ENCODE peak calls at places on chromosomes 16 and 17, in five cellular contexts. One of them, this sample, is unnamed.

GRCh38 chr17:5668557-5669138 is 84.3 kb upstream of the NLRP1 start:
- DNase-seq in MCF 10A: no peak
- DNase-seq in HCT116: no peak
- DNase-seq in pancreas: no peak
- DNase-seq in left ventricle myocardium inferior: no peak
- DNase-seq in this sample: no peak

GRCh38 chr17:81371910-81372760 is 23.1 kb upstream of the BAHCC1 start:
- DNase-seq in MCF 10A: peak; percentile 50
- DNase-seq in pancreas: no peak
- DNase-seq in HCT116: peak; percentile 35
- DNase-seq in left ventricle myocardium inferior: peak; percentile 71
- DNase-seq in this sample: no peak

GRCh38 chr17:28338056-28338768 is 2.7 kb downstream of the TNFAIP1 start:
- DNase-seq in MCF 10A: peak; percentile 65
- DNase-seq in left ventricle myocardium inferior: no peak
- DNase-seq in HCT116: no peak
- DNase-seq in pancreas: no peak
- DNase-seq in this sample: peak; percentile 67

GRCh38 chr17:58529275-58529674 is 14.8 kb upstream of the MTMR4 start:
- DNase-seq in MCF 10A: no peak
- DNase-seq in HCT116: no peak
- DNase-seq in pancreas: no peak
- DNase-seq in left ventricle myocardium inferior: no peak
- DNase-seq in this sample: no peak

GRCh38 chr16:52404546-52404945 is 142.4 kb downstream of the TOX3 start:
- DNase-seq in HCT116: no peak
- DNase-seq in MCF 10A: no peak
- DNase-seq in pancreas: no peak
- DNase-seq in left ventricle myocardium inferior: no peak
- DNase-seq in this sample: no peak

GRCh38 chr16:5584100-5584499 is 486.5 kb upstream of the EEF2KMT start:
- DNase-seq in HCT116: no peak
- DNase-seq in left ventricle myocardium inferior: no peak
- DNase-seq in pancreas: no peak
- DNase-seq in MCF 10A: no peak
- DNase-seq in this sample: no peak

GRCh38 chr16:75260856-75261589 is 9.6 kb upstream of the BCAR1 start:
- DNase-seq in MCF 10A: no peak
- DNase-seq in pancreas: no peak
- DNase-seq in HCT116: no peak
- DNase-seq in left ventricle myocardium inferior: no peak
- DNase-seq in this sample: no peak

GRCh38 chr16:88384222-88385111 is 1.7 kb downstream of the ZNF469 start:
- DNase-seq in MCF 10A: no peak
- DNase-seq in HCT116: no peak
- DNase-seq in pancreas: peak; percentile 43
- DNase-seq in left ventricle myocardium inferior: no peak
- DNase-seq in this sample: no peak

GRCh38 chr16:56109205-56109604 is 82.1 kb upstream of the GNAO1 start:
- DNase-seq in HCT116: no peak
- DNase-seq in left ventricle myocardium inferior: no peak
- DNase-seq in pancreas: no peak
- DNase-seq in MCF 10A: no peak
- DNase-seq in this sample: no peak

GRCh38 chr17:34961093-34961911 is at the start of the genes CCT6B and ZNF830:
- DNase-seq in HCT116: peak; percentile 88
- DNase-seq in pancreas: peak; percentile 93
- DNase-seq in MCF 10A: peak; percentile 95
- DNase-seq in left ventricle myocardium inferior: peak; percentile 92
- DNase-seq in this sample: peak; percentile 80

GRCh38 chr16:4263504-4264436 is 9.1 kb downstream of the TFAP4 start:
- DNase-seq in left ventricle myocardium inferior: peak; percentile 85
- DNase-seq in MCF 10A: no peak
- DNase-seq in HCT116: peak; percentile 12
- DNase-seq in pancreas: peak; percentile 72
- DNase-seq in this sample: peak; percentile 87

GRCh38 chr17:44360826-44361225 is 2.8 kb downstream of the FAM171A2 start:
- DNase-seq in left ventricle myocardium inferior: no peak
- DNase-seq in MCF 10A: no peak
- DNase-seq in HCT116: no peak
- DNase-seq in pancreas: no peak
- DNase-seq in this sample: no peak

GRCh38 chr17:79840204-79840988 is 1.2 kb upstream of the CBX4 start:
- DNase-seq in pancreas: peak; percentile 75
- DNase-seq in MCF 10A: peak; percentile 36
- DNase-seq in left ventricle myocardium inferior: peak; percentile 80
- DNase-seq in HCT116: no peak
- DNase-seq in this sample: no peak

GRCh38 chr17:82121660-82122629 is 23.9 kb upstream of the FASN start:
- DNase-seq in left ventricle myocardium inferior: no peak
- DNase-seq in MCF 10A: no peak
- DNase-seq in HCT116: no peak
- DNase-seq in pancreas: no peak
- DNase-seq in this sample: no peak

GRCh38 chr17:2366747-2367494 is 29.6 kb downstream of the SGSM2 start:
- DNase-seq in pancreas: no peak
- DNase-seq in MCF 10A: no peak
- DNase-seq in HCT116: no peak
- DNase-seq in left ventricle myocardium inferior: no peak
- DNase-seq in this sample: no peak
- TF ChIP-seq CTCF in pancreas: no peak
- TF ChIP-seq CTCF in MCF 10A: no peak
- TF ChIP-seq CTCF in HCT116: peak; percentile 13
- TF ChIP-seq CTCF in left ventricle myocardium inferior: no peak
- TF ChIP-seq CTCF in this sample: peak; percentile 25

DNA sequence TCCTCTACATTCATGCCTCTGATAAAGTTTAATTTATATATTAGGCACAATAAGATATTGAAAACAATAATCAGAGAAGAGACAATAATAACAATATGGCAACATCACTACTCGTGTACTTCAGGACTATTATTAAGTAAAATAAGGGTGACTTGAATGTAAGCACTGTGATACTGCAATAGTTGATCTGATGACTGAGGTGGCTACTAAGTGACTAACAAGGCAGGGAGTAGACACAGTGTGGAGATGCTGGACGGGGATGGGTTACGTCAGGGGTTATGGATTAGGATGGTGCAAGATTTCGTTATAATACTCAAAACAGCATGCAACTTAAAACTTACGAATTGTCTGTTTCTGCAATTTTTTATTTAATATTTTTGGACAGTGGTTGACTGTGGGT is 32.5 kb downstream of the CYLD start:
- DNase-seq in pancreas: no peak
- DNase-seq in left ventricle myocardium inferior: no peak
- DNase-seq in MCF 10A: no peak
- DNase-seq in HCT116: no peak
- DNase-seq in this sample: no peak
- TF ChIP-seq CTCF in pancreas: no peak
- TF ChIP-seq CTCF in left ventricle myocardium inferior: no peak
- TF ChIP-seq CTCF in MCF 10A: no peak
- TF ChIP-seq CTCF in HCT116: no peak
- TF ChIP-seq CTCF in this sample: no peak

GRCh38 chr17:41885733-41886132 is 20.5 kb upstream of the KLHL11 start:
- DNase-seq in pancreas: no peak
- DNase-seq in HCT116: no peak
- DNase-seq in MCF 10A: no peak
- DNase-seq in left ventricle myocardium inferior: no peak
- DNase-seq in this sample: no peak
- TF ChIP-seq CTCF in pancreas: no peak
- TF ChIP-seq CTCF in HCT116: peak; percentile 46
- TF ChIP-seq CTCF in MCF 10A: peak; percentile 25
- TF ChIP-seq CTCF in left ventricle myocardium inferior: peak; percentile 37
- TF ChIP-seq CTCF in this sample: peak; percentile 9

GRCh38 chr16:70294385-70295029 is 4.5 kb upstream of the DDX19B start:
- DNase-seq in HCT116: no peak
- DNase-seq in pancreas: peak; percentile 30
- DNase-seq in MCF 10A: no peak
- DNase-seq in left ventricle myocardium inferior: no peak
- DNase-seq in this sample: no peak

GRCh38 chr16:70295634-70296033 is 3.4 kb upstream of the DDX19B start:
- DNase-seq in MCF 10A: no peak
- DNase-seq in pancreas: peak; percentile 6
- DNase-seq in HCT116: no peak
- DNase-seq in left ventricle myocardium inferior: no peak
- DNase-seq in this sample: no peak

GRCh38 chr16:70301121-70301520 is 2.1 kb downstream of the DDX19B start:
- DNase-seq in HCT116: no peak
- DNase-seq in MCF 10A: no peak
- DNase-seq in pancreas: no peak
- DNase-seq in left ventricle myocardium inferior: no peak
- DNase-seq in this sample: no peak

GRCh38 chr16:70302745-70303144 is 3.8 kb downstream of the DDX19B start:
- DNase-seq in MCF 10A: no peak
- DNase-seq in left ventricle myocardium inferior: no peak
- DNase-seq in pancreas: no peak
- DNase-seq in HCT116: no peak
- DNase-seq in this sample: no peak

DNA sequence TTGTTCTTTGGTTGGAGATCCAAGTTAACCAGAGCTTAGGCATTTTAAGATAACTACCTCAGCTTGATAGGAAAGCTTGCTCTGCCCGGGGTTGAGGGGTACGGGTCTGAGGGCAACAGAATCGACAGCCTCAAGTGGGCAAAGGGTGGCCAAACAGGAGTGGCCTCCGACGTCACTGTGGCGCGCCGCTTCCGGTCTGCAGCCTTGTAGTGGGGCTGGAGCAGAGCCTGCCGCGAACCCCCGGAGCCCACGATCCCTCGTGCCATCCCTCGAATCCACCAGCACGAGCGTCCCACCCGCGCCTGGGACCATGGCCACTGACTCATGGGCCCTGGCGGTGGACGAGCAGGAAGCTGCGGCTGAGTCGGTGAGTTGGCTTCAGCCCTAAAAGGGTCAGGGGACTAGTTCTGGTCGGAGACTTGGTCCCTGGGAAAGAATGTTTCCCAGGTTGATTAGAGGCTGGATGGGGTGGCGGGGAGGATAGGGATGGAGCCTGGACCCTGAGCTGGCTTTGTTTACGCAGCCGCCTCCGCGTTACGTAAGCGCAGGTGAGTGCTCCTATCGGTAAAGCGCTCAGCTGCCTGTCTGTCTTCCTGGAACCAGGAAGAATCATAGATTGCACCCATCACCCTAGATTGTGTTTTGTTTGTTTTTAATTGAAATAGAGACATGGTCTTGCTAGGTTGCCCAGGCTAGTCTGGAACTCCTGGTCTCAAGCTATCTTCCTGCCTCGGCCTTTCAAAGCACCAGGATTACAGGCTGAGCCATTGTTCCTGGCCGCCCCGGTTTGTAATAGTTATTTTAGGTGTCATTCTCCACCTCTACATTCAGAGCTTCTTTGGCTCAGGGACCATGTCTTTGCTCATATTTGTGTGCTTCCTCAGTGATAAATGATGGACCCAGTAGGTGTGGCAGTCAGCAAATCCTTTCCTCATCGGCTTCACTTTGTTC is at the start of gene DDX19B:
- DNase-seq in pancreas: peak; percentile 85
- DNase-seq in HCT116: peak; percentile 40
- DNase-seq in MCF 10A: peak; percentile 56
- DNase-seq in left ventricle myocardium inferior: peak; percentile 83
- DNase-seq in this sample: peak; percentile 33
- TF ChIP-seq CTCF in pancreas: no peak
- TF ChIP-seq CTCF in HCT116: no peak
- TF ChIP-seq CTCF in MCF 10A: no peak
- TF ChIP-seq CTCF in left ventricle myocardium inferior: no peak
- TF ChIP-seq CTCF in this sample: no peak

DNA sequence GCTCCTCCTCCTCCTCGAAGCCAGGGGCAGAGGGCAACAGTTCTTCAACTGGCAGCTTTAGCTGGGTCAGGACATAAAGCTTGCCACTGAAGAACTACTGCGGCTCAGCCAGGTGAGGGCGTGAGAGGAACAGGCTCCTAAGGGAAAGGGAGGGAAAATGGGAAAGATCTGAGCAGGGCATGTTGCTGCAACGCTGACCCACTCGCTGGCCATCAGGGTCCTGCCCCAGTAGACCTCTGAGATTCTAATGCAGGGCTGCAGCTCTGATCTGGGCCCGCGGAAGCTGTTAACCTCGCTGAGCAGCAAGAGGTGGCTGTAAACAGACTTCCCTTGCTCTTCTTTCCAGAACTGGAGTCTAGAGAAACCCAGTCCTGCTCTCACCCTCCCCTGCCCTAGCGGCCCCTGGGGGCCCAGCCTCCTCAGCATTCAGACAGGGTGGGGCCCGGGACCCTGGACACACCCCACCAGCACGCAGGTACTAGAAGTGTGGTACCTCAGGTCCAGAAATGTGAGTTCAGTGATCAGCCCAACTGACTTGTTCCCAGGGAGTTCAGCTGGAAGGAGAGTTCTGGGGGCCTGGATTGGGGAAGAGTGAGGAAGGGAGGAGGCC is 3.8 kb upstream of the TLCD2 start:
- DNase-seq in pancreas: no peak
- DNase-seq in left ventricle myocardium inferior: no peak
- DNase-seq in MCF 10A: peak; percentile 65
- DNase-seq in HCT116: peak; percentile 64
- DNase-seq in this sample: no peak
- TF ChIP-seq CTCF in pancreas: no peak
- TF ChIP-seq CTCF in left ventricle myocardium inferior: peak; percentile 31
- TF ChIP-seq CTCF in MCF 10A: peak; percentile 26
- TF ChIP-seq CTCF in HCT116: peak; percentile 69
- TF ChIP-seq CTCF in this sample: peak; percentile 61

GRCh38 chr17:50506298-50506697 is 1.9 kb upstream of the MYCBPAP start:
- DNase-seq in pancreas: no peak
- DNase-seq in HCT116: no peak
- DNase-seq in left ventricle myocardium inferior: no peak
- DNase-seq in MCF 10A: no peak
- DNase-seq in this sample: no peak

GRCh38 chr17:50511058-50511457 is 2.8 kb downstream of the MYCBPAP start:
- DNase-seq in pancreas: no peak
- DNase-seq in MCF 10A: no peak
- DNase-seq in HCT116: no peak
- DNase-seq in left ventricle myocardium inferior: no peak
- DNase-seq in this sample: no peak

GRCh38 chr17:50508573-50509460 is 578 bp downstream of the MYCBPAP start:
- DNase-seq in HCT116: no peak
- DNase-seq in left ventricle myocardium inferior: no peak
- DNase-seq in MCF 10A: no peak
- DNase-seq in pancreas: no peak
- DNase-seq in this sample: no peak

GRCh38 chr17:50505731-50506130 is 2.5 kb upstream of the MYCBPAP start:
- DNase-seq in MCF 10A: no peak
- DNase-seq in pancreas: no peak
- DNase-seq in left ventricle myocardium inferior: no peak
- DNase-seq in HCT116: no peak
- DNase-seq in this sample: no peak

GRCh38 chr17:50507871-50508572 is at the start of gene MYCBPAP:
- DNase-seq in left ventricle myocardium inferior: peak; percentile 86
- DNase-seq in MCF 10A: no peak
- DNase-seq in pancreas: peak; percentile 87
- DNase-seq in HCT116: no peak
- DNase-seq in this sample: no peak
- TF ChIP-seq CTCF in left ventricle myocardium inferior: peak; percentile 27
- TF ChIP-seq CTCF in MCF 10A: no peak
- TF ChIP-seq CTCF in pancreas: no peak
- TF ChIP-seq CTCF in HCT116: no peak
- TF ChIP-seq CTCF in this sample: no peak